ENCODE peak calls at places on chromosome 11, in seven cellular contexts. M, O, J, V, P, S and A are unnamed samples.

GRCh38 chr11:108788565-108789199 is 123.8 kb downstream of the DDX10 start:
- DNase-seq in M (no peak), O (no peak), J (peak; percentile 50), V (peak; percentile 50), P (no peak), S (no peak), A (peak; percentile 32)

GRCh38 chr11:84887055-84887629 is 740.0 kb downstream of the DLG2 start:
- DNase-seq in M (no peak), O (no peak), J (no peak), V (no peak), P (no peak), S (no peak), A (no peak)

GRCh38 chr11:2301631-2302272 is at the start of the genes C11orf21 and TSPAN32:
- DNase-seq in M (peak; percentile 69), O (peak; percentile 44), J (no peak), V (peak; percentile 41), P (peak; percentile 79), S (peak; percentile 42), A (no peak)

GRCh38 chr11:117560786-117561530 is 233.3 kb downstream of the CEP164 start:
- DNase-seq in M (no peak), O (no peak), J (no peak), V (no peak), P (no peak), S (no peak), A (no peak)

GRCh38 chr11:47184711-47185304 is 1.4 kb downstream of the PACSIN3 start:
- DNase-seq in M (peak; percentile 87), O (no peak), J (no peak), V (no peak), P (no peak), S (no peak), A (no peak)

GRCh38 chr11:123841189-123841588 is 35.0 kb upstream of the OR6M1 start:
- DNase-seq in M (no peak), O (no peak), J (no peak), V (no peak), P (no peak), S (no peak), A (no peak)

GRCh38 chr11:8834379-8834778 is 76.6 kb upstream of the AKIP1 start:
- DNase-seq in M (no peak), O (no peak), J (no peak), V (no peak), P (no peak), S (no peak), A (no peak)

GRCh38 chr11:112589132-112589531 is 328.5 kb upstream of the PLET1 start:
- DNase-seq in M (no peak), O (no peak), J (no peak), V (no peak), P (no peak), S (no peak), A (no peak)

GRCh38 chr11:113728814-113729213 is 22.7 kb upstream of the TMPRSS5 start:
- DNase-seq in M (no peak), O (no peak), J (no peak), V (no peak), P (no peak), S (no peak), A (no peak)